ENCODE peak calls at places on chromosomes 3 and 15, in six cellular contexts. A, Y, J, C, I and S are unnamed samples.

GRCh38 chr15:78004919-78005634 is 72.4 kb downstream of the TBC1D2B start:
- DNase-seq in C (peak; percentile 3), A (peak; percentile 84), I (no peak), Y (no peak), J (peak; percentile 94), S (peak; percentile 27)

GRCh38 chr3:21170964-21171363 is 580.0 kb downstream of the ZNF385D start:
- DNase-seq in J (peak; percentile 9), Y (peak; percentile 66), A (no peak), I (peak; percentile 34), C (peak; percentile 36), S (no peak)

GRCh38 chr3:189597918-189598317 is 33.3 kb upstream of the TP63 start:
- DNase-seq in A (no peak), C (no peak), I (no peak), Y (no peak), J (no peak), S (no peak)

GRCh38 chr3:129563332-129563731 is 20.4 kb downstream of the H1-8 start:
- DNase-seq in J (no peak), A (no peak), Y (no peak), C (no peak), I (no peak), S (no peak)

GRCh38 chr3:96959902-96960596 is 145.7 kb downstream of the EPHA6 start:
- DNase-seq in C (peak; percentile 80), J (peak; percentile 4), A (no peak), I (no peak), Y (no peak), S (peak; percentile 82)

GRCh38 chr15:68310811-68311463 is 33.4 kb downstream of the FEM1B start:
- DNase-seq in J (no peak), C (no peak), I (peak; percentile 31), Y (peak; percentile 46), A (peak; percentile 23), S (no peak)

GRCh38 chr3:140388525-140388924 is 289.3 kb upstream of the TRIM42 start:
- DNase-seq in C (no peak), I (no peak), Y (peak; percentile 7), J (no peak), A (no peak), S (no peak)

GRCh38 chr3:61936344-61936937 is 375.1 kb downstream of the PTPRG start:
- DNase-seq in J (peak; percentile 25), A (no peak), Y (peak; percentile 84), C (no peak), I (no peak), S (no peak)

GRCh38 chr3:40624189-40624754 is 99.5 kb downstream of the ZNF621 start:
- DNase-seq in I (no peak), Y (no peak), A (no peak), C (no peak), J (no peak), S (no peak)

GRCh38 chr3:15405448-15406050 is 21.8 kb downstream of the METTL6 start:
- DNase-seq in I (no peak), A (no peak), Y (peak; percentile 55), J (peak; percentile 77), C (peak; percentile 72), S (no peak)

GRCh38 chr15:44081223-44082013 is 113.7 kb downstream of the FRMD5 start:
- DNase-seq in C (no peak), A (no peak), J (peak; percentile 82), Y (no peak), I (no peak), S (no peak)

GRCh38 chr3:56870436-56870835 is 68.7 kb upstream of the ARHGEF3 start:
- DNase-seq in J (peak; percentile 51), C (peak; percentile 69), A (no peak), Y (no peak), I (no peak), S (no peak)

GRCh38 chr3:141294300-141294699 is 62.7 kb downstream of the PXYLP1 start:
- DNase-seq in C (no peak), I (no peak), A (no peak), Y (no peak), J (peak; percentile 39), S (no peak)

GRCh38 chr15:65072617-65073016 is 3.9 kb upstream of the KBTBD13 start:
- DNase-seq in I (no peak), Y (no peak), A (no peak), C (no peak), J (no peak), S (no peak)

GRCh38 chr3:70466096-70466495 is 153.7 kb upstream of the MDFIC2 start:
- DNase-seq in C (no peak), I (no peak), A (no peak), J (no peak), Y (no peak), S (no peak)

GRCh38 chr3:170307998-170308398 is 49.5 kb upstream of the SKIL start:
- DNase-seq in C (peak; percentile 92), A (peak; percentile 57), Y (peak; percentile 50), J (peak; percentile 13), I (no peak), S (peak; percentile 14)

GRCh38 chr3:32280262-32280910 is 41.9 kb downstream of the CMTM8 start:
- DNase-seq in J (no peak), A (no peak), C (peak; percentile 58), I (no peak), Y (no peak), S (no peak)

GRCh38 chr15:78850926-78851600 is 21.6 kb upstream of the MORF4L1 start:
- DNase-seq in A (no peak), I (peak; percentile 52), J (no peak), Y (peak; percentile 58), C (no peak), S (no peak)

GRCh38 chr3:131494706-131495105 is 8.1 kb downstream of the MRPL3 start:
- DNase-seq in J (no peak), A (no peak), I (no peak), Y (no peak), C (no peak), S (no peak)

GRCh38 chr3:131755380-131755779 is 252.6 kb upstream of the MRPL3 start:
- DNase-seq in C (no peak), I (no peak), J (no peak), Y (no peak), A (no peak), S (no peak)

GRCh38 chr15:85382942-85383341 is 2.5 kb downstream of the AKAP13 start:
- DNase-seq in A (no peak), C (no peak), Y (no peak), J (no peak), I (no peak), S (no peak)
- H3K27ac ChIP-seq in A (no peak overlapping the region), C (no peak overlapping the region), Y (no peak overlapping the region), J (no peak overlapping the region), I (no peak overlapping the region), S (no peak overlapping the region)

GRCh38 chr15:93038064-93038705 is 50.8 kb downstream of the RGMA start:
- DNase-seq in I (no peak), J (no peak), Y (no peak), C (no peak), A (no peak), S (no peak)
- H3K27ac ChIP-seq in I (no peak overlapping the region), J (no peak overlapping the region), Y (peak overlapping the region; percentile 88), C (no peak overlapping the region), A (no peak overlapping the region), S (no peak overlapping the region)

DNA sequence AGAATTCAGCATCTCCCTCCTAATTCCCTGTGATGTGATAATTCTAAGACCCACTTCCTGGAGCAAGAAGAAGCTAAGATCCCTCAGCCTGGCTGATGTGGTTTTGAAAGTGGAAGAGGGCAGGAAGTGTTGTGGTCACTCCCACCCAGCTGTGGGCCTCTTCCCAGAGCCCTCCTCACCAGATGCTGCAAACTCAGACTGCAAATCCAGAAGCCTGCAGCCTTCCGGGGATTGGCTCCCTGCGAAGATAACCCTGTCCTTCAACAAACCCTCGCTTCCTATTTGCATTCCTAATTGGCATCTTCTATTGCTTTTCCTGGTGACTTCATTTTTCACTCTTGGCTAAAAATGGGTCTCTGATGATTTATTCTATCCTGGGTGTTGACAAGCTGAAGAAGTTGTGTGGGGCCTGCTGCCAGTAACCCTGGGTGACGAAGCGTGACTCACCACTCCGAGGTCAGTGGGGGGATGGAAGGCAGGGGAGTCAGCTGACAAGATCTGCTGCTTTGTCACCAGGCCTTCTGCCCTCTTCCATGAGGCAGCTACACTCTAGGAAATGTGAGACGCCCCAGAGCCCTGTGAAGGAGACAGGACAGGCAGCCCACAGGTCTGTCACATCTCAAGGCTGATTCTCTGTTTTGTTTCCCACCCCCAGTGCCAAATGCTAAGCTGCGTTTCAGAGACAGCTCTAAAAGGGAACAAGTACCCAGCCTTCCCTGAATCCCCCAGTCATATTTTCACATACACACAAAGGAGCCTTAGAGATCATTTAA is 99.7 kb upstream of the LIPC start:
- DNase-seq in J (peak; percentile 100), Y (peak; percentile 93), I (peak; percentile 79), C (peak; percentile 97), A (peak; percentile 80), S (peak; percentile 97)
- H3K27ac ChIP-seq in J (peak overlapping the region; percentile 95), Y (peak overlapping the region; percentile 78), I (peak overlapping the region; percentile 2), C (peak overlapping the region; percentile 100), A (peak overlapping the region; percentile 91), S (peak overlapping the region; percentile 93)

GRCh38 chr3:52184690-52185089 is 13.3 kb upstream of the ALAS1 start:
- DNase-seq in C (no peak), A (no peak), Y (no peak), J (no peak), I (no peak), S (no peak)
- H3K27ac ChIP-seq in C (no peak overlapping the region), A (no peak overlapping the region), Y (no peak overlapping the region), J (no peak overlapping the region), I (no peak overlapping the region), S (no peak overlapping the region)

GRCh38 chr3:4849136-4849535 is 130.1 kb upstream of the BHLHE40 start:
- DNase-seq in J (no peak), A (no peak), Y (no peak), C (no peak), I (no peak), S (no peak)

GRCh38 chr3:4848176-4848575 is 131.1 kb upstream of the BHLHE40 start:
- DNase-seq in J (no peak), A (no peak), C (no peak), Y (no peak), I (no peak), S (no peak)

GRCh38 chr3:4850211-4850927 is 128.9 kb upstream of the BHLHE40 start:
- DNase-seq in J (no peak), I (no peak), A (no peak), C (no peak), Y (no peak), S (no peak)

GRCh38 chr3:4850928-4851265 is 128.3 kb upstream of the BHLHE40 start:
- DNase-seq in J (no peak), Y (no peak), I (no peak), A (no peak), C (no peak), S (no peak)

GRCh38 chr3:4849739-4850138 is 129.5 kb upstream of the BHLHE40 start:
- DNase-seq in Y (no peak), J (no peak), C (no peak), I (no peak), A (no peak), S (no peak)
- H3K27ac ChIP-seq in Y (no peak overlapping the region), J (no peak overlapping the region), C (no peak overlapping the region), I (no peak overlapping the region), A (peak overlapping the region; percentile 48), S (no peak overlapping the region)

DNA sequence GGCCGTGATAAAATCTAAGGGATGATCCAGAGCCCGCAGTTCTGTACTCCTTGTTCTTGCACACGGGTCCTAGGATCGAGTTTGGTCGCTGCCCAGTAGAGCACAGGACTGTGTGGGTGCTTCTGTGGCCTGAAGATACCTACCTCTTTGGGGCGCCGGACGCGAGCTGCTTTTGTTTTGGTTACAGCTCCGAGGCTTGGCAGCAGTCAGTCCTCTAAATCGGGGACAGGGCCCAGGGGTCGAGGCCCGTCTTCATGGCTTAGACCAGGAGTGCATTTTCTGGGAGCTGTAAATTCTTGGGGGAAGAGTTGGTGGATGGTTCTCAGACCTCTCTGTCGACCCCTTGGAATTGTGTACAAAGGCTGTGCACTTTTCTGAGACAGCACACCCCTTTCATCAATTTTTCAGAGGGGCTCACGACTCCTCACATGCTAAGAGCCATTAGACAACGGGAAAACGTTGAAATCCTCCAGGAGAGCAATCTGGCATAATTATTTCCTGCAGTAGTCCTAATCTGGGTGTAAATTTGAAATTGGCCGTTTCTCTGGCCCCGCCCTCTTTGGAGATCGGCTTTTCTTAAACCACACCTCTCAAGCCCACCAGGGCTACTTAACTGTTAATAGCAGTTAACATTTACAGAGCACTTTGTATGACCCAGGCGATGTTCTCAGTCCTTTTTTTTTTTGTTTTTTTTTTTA is 927 bp downstream of the CEP97 start:
- DNase-seq in C (peak; percentile 16), J (peak; percentile 18), A (peak; percentile 34), I (peak; percentile 37), Y (peak; percentile 63), S (no peak)
- H3K27ac ChIP-seq in C (no peak overlapping the region), J (peak overlapping the region; percentile 87), A (peak overlapping the region; percentile 81), I (no peak overlapping the region), Y (no peak overlapping the region), S (peak overlapping the region; percentile 36)